ENCODE peak calls at places on chromosomes 13 and 19, in nine cellular contexts. S, J, C, I, H, K, A, M and R are unnamed samples.

GRCh38 chr13:110045919-110046318 is 259.5 kb upstream of the IRS2 start:
- DNase-seq in K (no peak), J (no peak), I (no peak), C (no peak), M (no peak), S (no peak), A (no peak), H (no peak), R (no peak)

GRCh38 chr13:26616126-26616525 is 58.6 kb downstream of the WASF3 start:
- DNase-seq in K (no peak), M (no peak), H (peak), C (peak), A (no peak), S (no peak), I (no peak), J (no peak), R (no peak)

GRCh38 chr13:37540228-37540627 is 58.3 kb downstream of the POSTN start:
- DNase-seq in A (no peak), C (no peak), S (no peak), K (no peak), I (no peak), H (peak), M (no peak), J (no peak), R (no peak)

GRCh38 chr13:29006359-29006850 is 186.3 kb downstream of the MTUS2 start:
- DNase-seq in A (no peak), J (no peak), C (no peak), S (no peak), K (no peak), H (no peak), I (no peak), M (no peak), R (no peak)

GRCh38 chr19:4304509-4305252 is at the start of gene FSD1:
- DNase-seq in M (no peak), K (peak), S (no peak), J (no peak), C (no peak), H (peak), A (peak), I (peak), R (peak)

GRCh38 chr13:75061909-75062308 is 420.1 kb downstream of the TBC1D4 start:
- DNase-seq in C (no peak), H (no peak), S (no peak), J (no peak), I (no peak), K (no peak), M (no peak), A (no peak), R (no peak)

GRCh38 chr19:13118424-13119193 is 545 bp downstream of the NACC1 start:
- DNase-seq in H (peak), S (peak), J (no peak), M (no peak), K (peak), A (no peak), I (peak), C (peak), R (peak)

GRCh38 chr19:51754770-51755169 is 3.1 kb upstream of the FPR1 start:
- DNase-seq in H (no peak), S (no peak), K (no peak), J (no peak), I (no peak), A (no peak), C (no peak), M (no peak), R (no peak)

GRCh38 chr19:51971624-51972023 is 15.0 kb downstream of the ZNF350 start:
- DNase-seq in J (no peak), A (no peak), M (no peak), H (peak), I (no peak), C (peak), K (peak), S (no peak), R (peak)

GRCh38 chr19:56976995-56977906 is 136.7 kb upstream of the PEG3 start:
- DNase-seq in C (no peak), A (no peak), S (no peak), J (no peak), K (no peak), M (no peak), I (no peak), H (no peak), R (no peak)

GRCh38 chr13:105991622-105992254 is 543.7 kb downstream of the EFNB2 start:
- DNase-seq in M (no peak), S (no peak), C (peak), H (peak), K (no peak), I (no peak), J (no peak), A (no peak), R (peak)

GRCh38 chr19:31938675-31939074 is 406.7 kb upstream of the ZNF507 start:
- DNase-seq in I (no peak), H (peak), A (no peak), M (no peak), K (no peak), C (no peak), J (no peak), S (no peak), R (no peak)

GRCh38 chr19:43526884-43527859 is at the start of gene ETHE1:
- DNase-seq in J (peak), M (peak), A (peak), C (peak), K (peak), S (peak), H (peak), I (peak), R (peak)

GRCh38 chr19:11949201-11949600 is 15.6 kb upstream of the ZNF763 start:
- DNase-seq in I (no peak), M (no peak), J (no peak), S (no peak), H (no peak), K (no peak), A (no peak), C (peak), R (no peak)

GRCh38 chr13:111902726-111903125 is 164.2 kb upstream of the SOX1 start:
- DNase-seq in M (peak), J (no peak), A (peak), K (no peak), I (no peak), C (no peak), H (no peak), S (no peak), R (no peak)

GRCh38 chr19:1672038-1672768 is 19.8 kb upstream of the TCF3 start:
- DNase-seq in I (peak), H (peak), J (no peak), S (peak), K (peak), M (no peak), C (peak), A (no peak), R (peak)

GRCh38 chr19:821228-821975 is at the start of gene PLPPR3:
- DNase-seq in J (no peak), A (no peak), K (no peak), I (peak), C (no peak), M (no peak), S (no peak), H (no peak), R (no peak)

GRCh38 chr13:113129921-113130750 is 7.5 kb downstream of the F10 start:
- DNase-seq in H (peak), S (peak), M (peak), A (peak), I (no peak), J (no peak), C (no peak), K (no peak), R (no peak)

GRCh38 chr13:100549316-100549715 is 39.3 kb downstream of the GGACT start:
- DNase-seq in J (no peak), H (no peak), M (peak), I (no peak), C (no peak), A (peak), K (no peak), S (no peak), R (no peak)

GRCh38 chr13:50448535-50448981 is 394.9 kb downstream of the DLEU7 start:
- DNase-seq in M (no peak), C (no peak), A (no peak), J (no peak), H (no peak), S (no peak), I (no peak), K (no peak), R (peak)

GRCh38 chr13:43946281-43946680 is 66.6 kb downstream of the LACC1 start:
- DNase-seq in M (no peak), C (no peak), H (peak), I (no peak), J (no peak), K (no peak), S (no peak), A (no peak), R (no peak)

GRCh38 chr19:2014731-2015610 is 543 bp downstream of the BTBD2 start:
- DNase-seq in K (peak), I (peak), A (no peak), M (no peak), J (no peak), C (no peak), S (peak), H (no peak), R (no peak)

GRCh38 chr13:94030415-94031119 is 448.9 kb downstream of the DCT start:
- DNase-seq in H (peak), M (no peak), S (no peak), K (no peak), J (no peak), C (no peak), A (no peak), I (no peak), R (no peak)

GRCh38 chr13:112716841-112717520 is 27.1 kb downstream of the ATP11A start:
- DNase-seq in A (no peak), I (no peak), K (no peak), C (no peak), J (no peak), M (no peak), S (peak), H (no peak), R (no peak)

GRCh38 chr13:92175330-92175729 is 776.9 kb downstream of the GPC5 start:
- DNase-seq in H (peak), C (peak), S (no peak), J (no peak), M (no peak), K (peak), I (peak), A (no peak), R (no peak)

GRCh38 chr19:35555301-35556005 is 8.0 kb downstream of the ATP4A start:
- DNase-seq in S (peak), H (peak), C (peak), M (no peak), K (peak), J (no peak), A (no peak), I (peak), R (peak)

GRCh38 chr19:53057904-53058579 is 13.5 kb downstream of the ERVV-2 start:
- DNase-seq in J (no peak), I (peak), A (no peak), C (no peak), M (no peak), S (no peak), H (no peak), K (no peak), R (no peak)

GRCh38 chr13:74794582-74794981 is 660.4 kb upstream of the KLF12 start:
- DNase-seq in S (no peak), M (no peak), H (no peak), C (no peak), J (no peak), I (no peak), A (no peak), K (no peak), R (no peak)

GRCh38 chr13:44884076-44884729 is 105.1 kb downstream of the NUFIP1 start:
- DNase-seq in H (peak), M (no peak), C (peak), J (no peak), S (no peak), K (no peak), I (no peak), A (no peak), R (no peak)

GRCh38 chr13:66689037-66689619 is 541.0 kb downstream of the PCDH9 start:
- DNase-seq in S (no peak), J (no peak), I (peak), M (no peak), K (peak), A (no peak), H (peak), C (no peak), R (no peak)
- TF ChIP-seq CTCF in S (no peak), J (no peak), I (peak), M (no peak), K (peak), A (peak), H (peak), C (peak), R (no peak)

GRCh38 chr13:24995225-24995804 is 100.6 kb upstream of the PABPC3 start:
- DNase-seq in A (no peak), J (no peak), H (peak), M (no peak), K (peak), C (peak), I (peak), S (no peak), R (peak)
- TF ChIP-seq CTCF in A (peak), J (peak), H (peak), M (peak), K (peak), C (peak), I (peak), S (peak), R (peak)

DNA sequence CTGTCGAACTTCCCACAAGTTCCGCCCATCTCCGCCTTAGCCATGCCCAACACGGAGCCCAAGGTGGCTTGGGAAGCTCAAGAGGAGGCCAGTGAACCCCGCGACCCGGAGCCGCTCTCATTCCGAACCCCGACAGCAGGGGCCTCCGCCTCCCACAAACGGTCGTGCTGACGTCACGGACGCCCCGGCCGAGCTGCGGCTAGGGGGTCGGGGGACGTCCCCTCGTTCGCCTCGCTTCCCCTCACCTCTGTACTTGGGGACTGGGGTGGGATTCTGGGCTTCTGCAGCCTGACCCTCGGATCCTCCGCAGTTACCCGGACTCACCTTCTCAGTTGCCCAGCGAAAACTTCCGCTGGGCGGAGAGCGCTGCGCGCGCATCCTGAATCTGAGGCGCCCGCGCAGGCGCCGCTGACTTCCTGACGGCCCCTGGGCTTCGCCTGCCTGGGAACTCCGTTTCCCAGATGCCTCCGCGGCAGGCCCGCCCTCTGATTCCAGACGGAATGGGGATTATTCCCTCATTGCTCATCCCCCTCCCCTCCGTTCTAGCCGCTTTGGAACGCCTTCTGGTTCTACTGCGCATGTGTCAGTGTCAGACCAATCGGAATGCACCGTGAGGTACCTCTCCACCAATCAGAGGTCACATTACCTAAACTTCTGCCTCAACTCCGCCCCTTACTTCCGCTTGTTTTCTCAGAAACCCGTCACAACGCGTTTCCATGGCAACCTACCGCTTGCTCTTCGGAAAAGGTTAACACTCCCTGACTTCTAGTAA is at the start of gene VRK3:
- DNase-seq in C (peak), H (peak), S (peak), I (peak), J (peak), K (peak), A (peak), M (peak), R (peak)
- TF ChIP-seq CTCF in C (peak), H (peak), S (no peak), I (peak), J (no peak), K (no peak), A (peak), M (no peak), R (no peak)

DNA sequence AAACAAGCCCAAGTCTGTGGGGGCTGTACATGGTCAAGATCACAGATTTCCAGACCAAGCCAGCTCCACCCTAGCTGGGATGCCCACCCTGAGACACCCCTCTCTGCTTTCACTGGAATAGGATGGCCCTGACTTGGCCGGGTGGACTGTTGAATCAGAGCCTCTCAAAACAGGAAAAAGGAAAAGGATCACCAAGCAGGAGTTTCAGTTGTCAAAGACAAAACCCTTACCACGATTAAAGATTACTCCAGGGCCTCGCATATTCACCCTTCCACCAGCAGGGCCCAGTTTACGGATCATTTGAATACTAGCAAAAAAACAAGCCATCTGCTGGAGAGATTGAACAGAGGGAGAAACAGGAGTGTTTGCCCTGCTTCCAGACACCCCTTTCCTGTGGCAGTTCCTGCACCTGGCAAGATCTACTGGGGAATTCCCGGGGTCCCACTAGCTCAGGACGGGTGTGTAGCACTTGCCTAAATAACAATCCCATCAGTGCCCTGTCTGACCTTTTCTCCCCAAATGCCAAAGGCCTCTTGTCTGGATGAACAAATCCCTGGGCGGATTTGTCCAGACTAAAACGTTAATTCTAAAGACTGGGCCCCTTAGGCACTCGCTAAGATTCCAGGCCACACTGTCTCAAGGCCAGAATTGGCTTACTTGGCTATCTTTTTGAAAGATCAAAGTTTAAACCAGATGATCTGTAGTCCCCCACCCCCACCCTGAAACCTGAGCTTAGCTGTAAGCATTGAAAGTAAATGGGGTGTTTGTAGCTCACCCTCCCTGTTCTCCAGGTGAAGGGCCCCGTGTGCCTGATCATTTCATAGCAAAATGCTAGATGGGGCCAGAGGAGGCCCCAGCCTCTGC is 38.4 kb downstream of the ACTN4 start:
- DNase-seq in K (no peak), S (no peak), C (peak), H (peak), J (no peak), M (no peak), A (no peak), I (peak), R (peak)
- TF ChIP-seq CTCF in K (peak), S (peak), C (peak), H (peak), J (peak), M (no peak), A (peak), I (peak), R (peak)

GRCh38 chr13:31161583-31162150 is at the start of gene HSPH1:
- DNase-seq in H (peak), K (peak), C (peak), M (peak), S (peak), J (peak), A (peak), I (peak), R (peak)
- TF ChIP-seq CTCF in H (peak), K (peak), C (no peak), M (no peak), S (no peak), J (peak), A (no peak), I (peak), R (no peak)

DNA sequence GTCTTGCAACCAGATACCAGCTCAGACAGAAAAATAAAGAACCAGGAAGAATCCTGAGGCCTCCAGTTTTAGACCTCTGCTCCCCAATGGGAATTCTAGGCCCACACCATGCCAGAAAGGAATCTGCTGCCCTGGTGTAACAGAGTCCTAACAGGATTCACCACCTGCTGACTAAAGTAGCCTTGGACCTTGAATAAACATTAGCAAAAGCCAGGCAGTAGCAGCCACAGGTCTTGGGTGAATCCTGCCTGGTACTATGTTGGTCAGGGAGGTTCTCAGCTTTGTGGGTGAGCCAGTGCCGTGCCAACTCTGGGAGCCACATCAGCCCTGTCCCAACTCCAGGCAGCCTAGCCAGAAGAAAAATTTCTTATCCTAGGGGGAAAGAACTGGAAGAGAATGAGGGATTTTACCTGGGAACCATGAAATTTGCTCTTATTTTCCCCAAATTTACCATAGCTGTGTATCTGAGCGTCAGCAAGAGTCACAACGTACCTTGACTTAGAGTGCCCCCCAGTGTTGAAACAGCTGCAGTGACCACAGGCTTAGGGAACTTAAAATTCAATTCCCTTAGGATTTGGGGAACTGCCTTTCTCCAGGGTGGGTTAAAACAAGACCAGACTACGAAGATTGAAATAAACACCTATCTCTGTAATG is 1895.6 kb upstream of the PRR20A start:
- DNase-seq in A (no peak), C (peak), H (no peak), I (peak), K (no peak), S (no peak), J (no peak), M (no peak), R (no peak)
- TF ChIP-seq CTCF in A (peak), C (peak), H (peak), I (peak), K (peak), S (no peak), J (no peak), M (no peak), R (no peak)

GRCh38 chr19:39858541-39858940 is 12.4 kb upstream of the FBL start:
- DNase-seq in C (no peak), K (no peak), S (peak), H (peak), I (no peak), M (no peak), A (no peak), J (no peak), R (no peak)
- TF ChIP-seq CTCF in C (no peak), K (no peak), S (no peak), H (no peak), I (no peak), M (no peak), A (no peak), J (no peak), R (no peak)

GRCh38 chr13:80334582-80335260 is 6.2 kb downstream of the SPRY2 start:
- DNase-seq in C (peak), H (peak), M (no peak), K (no peak), J (no peak), I (no peak), A (no peak), S (no peak), R (no peak)

DNA sequence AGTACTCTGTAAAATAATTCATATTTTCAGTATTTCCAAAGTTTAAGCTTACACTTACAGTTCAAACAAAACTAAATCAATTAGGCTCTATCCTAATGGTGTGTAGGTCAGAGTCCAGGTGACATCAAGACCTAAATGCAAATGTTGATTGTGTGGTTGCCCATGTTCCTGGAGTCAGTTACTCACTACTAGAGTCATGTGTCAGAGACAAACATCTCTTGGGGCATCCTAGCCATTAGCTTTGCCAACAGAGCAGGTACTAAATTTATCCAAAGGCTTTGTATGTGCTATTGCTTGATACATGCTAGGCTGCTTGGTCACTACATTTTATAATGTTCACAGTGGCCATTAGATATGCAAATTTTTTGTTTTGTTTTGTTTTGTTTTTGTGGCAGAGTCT is 11.7 kb downstream of the SPRY2 start:
- DNase-seq in I (no peak), S (no peak), C (no peak), M (no peak), K (no peak), H (no peak), J (no peak), A (no peak), R (no peak)
- TF ChIP-seq CTCF in I (no peak), S (no peak), C (no peak), M (no peak), K (no peak), H (no peak), J (no peak), A (no peak), R (no peak)

GRCh38 chr19:55165952-55166529 is 372 bp downstream of the DNAAF3 start:
- DNase-seq in J (no peak), K (peak), A (peak), S (peak), C (peak), I (peak), H (peak), M (no peak), R (peak)
- TF ChIP-seq CTCF in J (peak), K (peak), A (peak), S (no peak), C (peak), I (peak), H (peak), M (no peak), R (peak)